ENCODE peak calls at places on chromosomes 11 and 22, in nine cellular contexts. R, C, K, W, E, G, V, Q and T are unnamed samples.

GRCh38 chr22:47398491-47398890 is 636.0 kb downstream of the TBC1D22A start:
- DNase-seq in Q (no peak), R (no peak), W (no peak), C (no peak), E (no peak), G (no peak), K (no peak), V (no peak), T (no peak)

GRCh38 chr11:36449566-36450390 is 60.3 kb downstream of the TRAF6 start:
- DNase-seq in K (no peak), E (no peak), Q (no peak), R (no peak), W (peak), G (no peak), C (no peak), V (no peak), T (no peak)

GRCh38 chr11:71336176-71336995 is 84.0 kb upstream of the SHANK2 start:
- DNase-seq in W (no peak), V (peak), E (no peak), K (no peak), R (no peak), C (no peak), G (no peak), Q (no peak), T (peak)

GRCh38 chr11:130262424-130262823 is 52.3 kb downstream of the ZBTB44 start:
- DNase-seq in E (no peak), V (no peak), R (no peak), G (no peak), K (no peak), Q (no peak), C (no peak), W (no peak), T (no peak)

GRCh38 chr22:37060801-37061610 is 9.5 kb downstream of the KCTD17 start:
- DNase-seq in K (no peak), C (peak), Q (no peak), R (no peak), V (no peak), W (no peak), E (no peak), G (no peak), T (no peak)

GRCh38 chr11:18324381-18324780 is 2.0 kb downstream of the GTF2H1 start:
- DNase-seq in E (peak), R (no peak), W (no peak), Q (no peak), G (no peak), C (no peak), V (no peak), K (no peak), T (no peak)

GRCh38 chr11:93741882-93742226 is 382 bp downstream of the C11orf54 start:
- DNase-seq in V (peak), E (no peak), K (no peak), G (no peak), W (peak), Q (no peak), R (no peak), C (no peak), T (peak)

GRCh38 chr11:99519095-99519494 is 498.3 kb downstream of the CNTN5 start:
- DNase-seq in R (no peak), V (no peak), W (no peak), G (no peak), Q (no peak), K (no peak), E (no peak), C (no peak), T (no peak)

GRCh38 chr11:126772267-126772666 is 228.3 kb downstream of the KIRREL3 start:
- DNase-seq in V (no peak), W (no peak), R (no peak), Q (no peak), C (no peak), K (no peak), G (no peak), E (no peak), T (no peak)

GRCh38 chr11:125593113-125593761 is 585 bp downstream of the STT3A start:
- DNase-seq in E (no peak), C (no peak), W (peak), Q (no peak), K (peak), R (no peak), G (no peak), V (peak), T (peak)

GRCh38 chr11:43989162-43989961 is 46.9 kb downstream of the C11orf96 start:
- DNase-seq in Q (peak), K (no peak), C (no peak), G (no peak), V (no peak), W (no peak), E (peak), R (no peak), T (no peak)

GRCh38 chr11:132831272-132831671 is 701.0 kb downstream of the OPCML start:
- DNase-seq in W (no peak), Q (no peak), V (no peak), G (no peak), E (no peak), C (no peak), R (no peak), K (no peak), T (no peak)

GRCh38 chr22:33030923-33031525 is 27.2 kb downstream of the SYN3 start:
- DNase-seq in G (no peak), Q (no peak), K (no peak), V (no peak), R (no peak), W (no peak), E (no peak), C (no peak), T (no peak)

GRCh38 chr11:62543680-62544444 is 2.7 kb downstream of the AHNAK start:
- DNase-seq in W (no peak), C (no peak), V (no peak), K (no peak), E (no peak), Q (peak), G (no peak), R (no peak), T (no peak)

GRCh38 chr22:20128902-20129746 is 2.5 kb upstream of the ZDHHC8 start:
- DNase-seq in V (no peak), E (peak), C (peak), R (peak), K (peak), G (peak), Q (no peak), W (peak), T (peak)

GRCh38 chr11:134542401-134543143 is 130.5 kb upstream of the B3GAT1 start:
- DNase-seq in Q (no peak), E (peak), W (no peak), V (peak), G (no peak), R (no peak), C (no peak), K (no peak), T (no peak)

GRCh38 chr11:70764356-70764905 is 366.1 kb downstream of the CTTN start:
- DNase-seq in W (no peak), R (no peak), C (no peak), V (no peak), G (no peak), K (no peak), E (no peak), Q (no peak), T (no peak)

GRCh38 chr22:43481528-43482309 is 69.9 kb downstream of the MPPED1 start:
- DNase-seq in Q (no peak), W (no peak), G (no peak), K (no peak), V (no peak), E (peak), C (peak), R (no peak), T (no peak)

GRCh38 chr22:37019309-37020191 is at the start of the genes MPST and TST:
- DNase-seq in Q (peak), E (peak), K (no peak), R (no peak), W (peak), G (peak), V (peak), C (peak), T (peak)

GRCh38 chr11:57256119-57256518 is 19.1 kb upstream of the APLNR start:
- DNase-seq in C (no peak), E (no peak), K (no peak), W (no peak), R (no peak), V (no peak), G (no peak), Q (no peak), T (no peak)

GRCh38 chr22:28025866-28026575 is 107.0 kb upstream of the PITPNB start:
- DNase-seq in Q (peak), C (peak), R (no peak), G (no peak), V (no peak), W (no peak), K (no peak), E (no peak), T (no peak)

GRCh38 chr11:117941163-117941707 is 12.0 kb upstream of the TMPRSS13 start:
- DNase-seq in W (no peak), G (no peak), R (no peak), C (no peak), V (peak), E (peak), Q (no peak), K (no peak), T (no peak)

GRCh38 chr22:33811686-33812085 is 108.6 kb downstream of the LARGE1 start:
- DNase-seq in E (peak), G (no peak), C (no peak), Q (no peak), W (peak), R (no peak), K (no peak), V (no peak), T (peak)

GRCh38 chr22:17931400-17931825 is 92.9 kb downstream of the MICAL3 start:
- DNase-seq in V (no peak), G (no peak), Q (no peak), K (no peak), W (no peak), C (no peak), E (no peak), R (no peak), T (peak)

GRCh38 chr11:115391598-115391997 is 112.6 kb downstream of the CADM1 start:
- DNase-seq in C (no peak), G (no peak), Q (no peak), R (no peak), K (no peak), E (peak), W (no peak), V (no peak), T (no peak)

GRCh38 chr11:82864268-82864667 is 36.0 kb downstream of the PRCP start:
- DNase-seq in V (peak), G (peak), K (peak), C (no peak), E (peak), W (peak), Q (peak), R (no peak), T (peak)

GRCh38 chr11:66142370-66143263 is 72.5 kb downstream of the PACS1 start:
- DNase-seq in K (no peak), W (no peak), V (peak), Q (no peak), E (no peak), R (no peak), G (no peak), C (no peak), T (peak)

GRCh38 chr22:44380716-44381500 is 68.2 kb upstream of the SHISAL1 start:
- DNase-seq in C (no peak), K (peak), V (no peak), G (no peak), Q (no peak), E (no peak), W (no peak), R (no peak), T (no peak)

GRCh38 chr11:66263785-66264184 is 4.7 kb upstream of the RAB1B start:
- DNase-seq in G (no peak), K (no peak), E (no peak), V (no peak), C (no peak), W (no peak), Q (no peak), R (no peak), T (no peak)

GRCh38 chr11:125995313-125995712 is 49.5 kb downstream of the VSIG10L2 start:
- DNase-seq in W (no peak), V (no peak), Q (no peak), R (no peak), E (no peak), G (no peak), C (peak), K (no peak), T (no peak)

GRCh38 chr22:50544078-50544745 is 1.5 kb upstream of the KLHDC7B start:
- DNase-seq in G (peak), E (peak), V (no peak), K (no peak), Q (peak), W (peak), R (peak), C (peak), T (peak)

GRCh38 chr11:66288138-66288865 is 641 bp downstream of the YIF1A start:
- DNase-seq in R (no peak), V (peak), Q (peak), E (no peak), K (no peak), W (no peak), G (no peak), C (no peak), T (no peak)

GRCh38 chr11:1148752-1149180 is 9.0 kb upstream of the MUC5AC start:
- DNase-seq in V (no peak), G (no peak), Q (no peak), E (no peak), C (peak), K (no peak), R (no peak), W (no peak), T (no peak)

GRCh38 chr22:36808611-36809344 is 8.1 kb downstream of the PVALB start:
- DNase-seq in V (no peak), Q (no peak), C (no peak), W (no peak), G (no peak), R (no peak), K (no peak), E (no peak), T (no peak)

GRCh38 chr11:35158371-35159081 is 19.6 kb downstream of the CD44 start:
- DNase-seq in C (no peak), R (no peak), G (no peak), W (peak), Q (no peak), K (no peak), E (peak), V (peak), T (no peak)

GRCh38 chr11:71284525-71285092 is 32.2 kb upstream of the SHANK2 start:
- DNase-seq in R (no peak), G (no peak), V (no peak), E (no peak), W (no peak), Q (no peak), C (no peak), K (no peak), T (peak)

GRCh38 chr22:33798401-33798800 is 121.9 kb downstream of the LARGE1 start:
- DNase-seq in C (no peak), V (no peak), Q (no peak), G (no peak), E (no peak), W (no peak), R (no peak), K (no peak), T (no peak)

GRCh38 chr11:122781378-122782040 is 56.8 kb upstream of the CRTAM start:
- DNase-seq in Q (peak), V (peak), G (peak), C (peak), R (peak), W (peak), K (peak), E (peak), T (peak)